ENCODE peak calls at places on chromosomes 2 and 18, in ten cellular contexts. X, R, M, S, U, P, F, Q, V and J are unnamed samples.

GRCh38 chr2:198134287-198134955 is 330.0 kb downstream of the PLCL1 start:
- DNase-seq in X (no peak), R (no peak), M (no peak), S (no peak), U (no peak), P (no peak), F (no peak), Q (no peak), V (peak; percentile 44), J (no peak)

GRCh38 chr2:173288561-173288960 is 66.1 kb upstream of the CDCA7 start:
- DNase-seq in X (no peak), R (peak; percentile 47), M (no peak), S (no peak), U (no peak), P (no peak), F (no peak), Q (no peak), V (peak; percentile 76), J (peak; percentile 30)

GRCh38 chr2:238015705-238016104 is 45.1 kb upstream of the SCLY start:
- DNase-seq in X (no peak), R (no peak), M (no peak), S (no peak), U (no peak), P (no peak), F (no peak), Q (no peak), V (no peak), J (no peak)

GRCh38 chr2:23988371-23988770 is 21.5 kb upstream of the MFSD2B start:
- DNase-seq in X (no peak), R (peak; percentile 43), M (no peak), S (no peak), U (no peak), P (no peak), F (no peak), Q (no peak), V (peak; percentile 38), J (no peak)

GRCh38 chr2:237791977-237792727 is 6.4 kb upstream of the RBM44 start:
- DNase-seq in X (no peak), R (peak; percentile 10), M (peak; percentile 27), S (no peak), U (no peak), P (no peak), F (no peak), Q (no peak), V (peak; percentile 33), J (no peak)

GRCh38 chr2:239630618-239631286 is 229.9 kb upstream of the HDAC4 start:
- DNase-seq in X (no peak), R (peak; percentile 77), M (no peak), S (peak; percentile 50), U (no peak), P (peak; percentile 68), F (no peak), Q (no peak), V (peak; percentile 62), J (no peak)

GRCh38 chr18:6205706-6206105 is 209.0 kb downstream of the L3MBTL4 start:
- DNase-seq in X (no peak), R (no peak), M (no peak), S (no peak), U (no peak), P (no peak), F (no peak), Q (no peak), V (peak; percentile 83), J (no peak)

GRCh38 chr2:33314541-33314940 is 161.9 kb upstream of the RASGRP3 start:
- DNase-seq in X (no peak), R (no peak), M (no peak), S (no peak), U (no peak), P (no peak), F (no peak), Q (no peak), V (no peak), J (no peak)

GRCh38 chr2:26685943-26686839 is 6.3 kb upstream of the KCNK3 start:
- DNase-seq in X (no peak), R (no peak), M (peak; percentile 31), S (no peak), U (no peak), P (no peak), F (no peak), Q (no peak), V (no peak), J (no peak)

GRCh38 chr2:128601298-128602037 is 282.8 kb upstream of the HS6ST1 start:
- DNase-seq in X (no peak), R (no peak), M (no peak), S (peak; percentile 26), U (no peak), P (no peak), F (no peak), Q (no peak), V (no peak), J (no peak)

GRCh38 chr2:157419031-157419580 is 24.8 kb downstream of the CYTIP start:
- DNase-seq in X (no peak), R (no peak), M (no peak), S (no peak), U (no peak), P (no peak), F (no peak), Q (no peak), V (no peak), J (no peak)

GRCh38 chr2:236631361-236632291 is 62.0 kb downstream of the ACKR3 start:
- DNase-seq in X (no peak), R (no peak), M (no peak), S (peak; percentile 23), U (no peak), P (no peak), F (no peak), Q (no peak), V (no peak), J (no peak)

GRCh38 chr2:66389651-66390131 is 45.2 kb upstream of the MEIS1 start:
- DNase-seq in X (no peak), R (peak; percentile 5), M (no peak), S (no peak), U (no peak), P (no peak), F (no peak), Q (no peak), V (peak; percentile 10), J (no peak)

GRCh38 chr2:124024491-124025348 is at the start of gene CNTNAP5:
- DNase-seq in X (peak; percentile 9), R (no peak), M (peak; percentile 89), S (peak; percentile 77), U (no peak), P (peak; percentile 21), F (no peak), Q (peak; percentile 42), V (peak; percentile 40), J (no peak)

GRCh38 chr2:232487385-232488096 is at the start of gene ECEL1:
- DNase-seq in X (no peak), R (no peak), M (no peak), S (no peak), U (no peak), P (no peak), F (no peak), Q (no peak), V (no peak), J (no peak)

GRCh38 chr2:179461367-179461886 is 196.8 kb upstream of the SESTD1 start:
- DNase-seq in X (no peak), R (no peak), M (no peak), S (no peak), U (no peak), P (no peak), F (no peak), Q (no peak), V (peak; percentile 49), J (no peak)

GRCh38 chr2:127398239-127398590 is 10.4 kb upstream of the MAP3K2 start:
- DNase-seq in X (peak; percentile 33), R (peak; percentile 91), M (no peak), S (no peak), U (no peak), P (peak; percentile 87), F (no peak), Q (no peak), V (peak; percentile 97), J (peak; percentile 86)

GRCh38 chr2:202375006-202375610 is 1.0 kb upstream of the BMPR2 start:
- DNase-seq in X (peak; percentile 17), R (peak; percentile 51), M (peak; percentile 70), S (peak; percentile 50), U (peak; percentile 29), P (peak; percentile 62), F (peak; percentile 31), Q (peak; percentile 26), V (peak; percentile 76), J (no peak)

GRCh38 chr2:168075446-168075845 is 171.9 kb downstream of the STK39 start:
- DNase-seq in X (no peak), R (no peak), M (no peak), S (no peak), U (no peak), P (no peak), F (no peak), Q (no peak), V (peak; percentile 24), J (no peak)

GRCh38 chr2:136384541-136385303 is 266.8 kb upstream of the CXCR4 start:
- DNase-seq in X (peak; percentile 38), R (peak; percentile 10), M (peak; percentile 44), S (no peak), U (no peak), P (no peak), F (peak; percentile 35), Q (no peak), V (peak; percentile 36), J (peak; percentile 14)

GRCh38 chr2:11521730-11522129 is 12.1 kb upstream of the GREB1 start:
- DNase-seq in X (no peak), R (no peak), M (no peak), S (no peak), U (no peak), P (no peak), F (no peak), Q (no peak), V (no peak), J (no peak)

GRCh38 chr2:129984426-129984825 is 5.0 kb downstream of the RAB6C start:
- DNase-seq in X (no peak), R (no peak), M (no peak), S (no peak), U (no peak), P (no peak), F (no peak), Q (no peak), V (no peak), J (no peak)

GRCh38 chr2:45681675-45682074 is 30.2 kb downstream of the PRKCE start:
- DNase-seq in X (no peak), R (peak; percentile 83), M (no peak), S (no peak), U (no peak), P (peak; percentile 48), F (no peak), Q (no peak), V (peak; percentile 92), J (peak; percentile 91)

GRCh38 chr2:224518806-224519580 is 66.2 kb downstream of the CUL3 start:
- DNase-seq in X (no peak), R (peak; percentile 8), M (no peak), S (no peak), U (no peak), P (no peak), F (no peak), Q (no peak), V (peak; percentile 78), J (no peak)

GRCh38 chr18:11308499-11308898 is 159.1 kb upstream of the PIEZO2 start:
- DNase-seq in X (no peak), R (no peak), M (no peak), S (no peak), U (no peak), P (no peak), F (no peak), Q (no peak), V (peak; percentile 57), J (peak; percentile 26)

GRCh38 chr2:240430595-240430994 is 4.9 kb upstream of the GPC1 start:
- DNase-seq in X (no peak), R (no peak), M (no peak), S (no peak), U (no peak), P (no peak), F (no peak), Q (no peak), V (no peak), J (no peak)

GRCh38 chr2:240210198-240210965 is 69.9 kb upstream of the OTOS start:
- DNase-seq in X (no peak), R (no peak), M (no peak), S (peak; percentile 21), U (no peak), P (no peak), F (no peak), Q (no peak), V (no peak), J (no peak)

GRCh38 chr2:48218169-48218568 is 311.8 kb upstream of the STON1 start:
- DNase-seq in X (no peak), R (no peak), M (no peak), S (no peak), U (no peak), P (no peak), F (no peak), Q (no peak), V (no peak), J (no peak)